ENCODE peak calls at places on chromosomes 4 and X, in six cellular contexts. One of them, this sample, is unnamed.
A peak's percentile ranks its signal among the peaks of the same experiment; 100 is the strongest.

GRCh38 chrX:70262952-70263567 is 3.1 kb upstream of the P2RY4 start:
- DNase-seq in CD8-positive, alpha-beta memory T cell: no peak
- DNase-seq in heart left ventricle: no peak
- DNase-seq in tibial artery: no peak
- DNase-seq in suprapubic skin: no peak
- DNase-seq in psoas muscle: no peak
- DNase-seq in this sample: no peak

GRCh38 chr4:153488006-153488718 is 22.0 kb downstream of the TMEM131L start:
- DNase-seq in CD8-positive, alpha-beta memory T cell: peak; percentile 66
- DNase-seq in heart left ventricle: no peak
- DNase-seq in tibial artery: no peak
- DNase-seq in suprapubic skin: no peak
- DNase-seq in psoas muscle: no peak
- DNase-seq in this sample: no peak

GRCh38 chrX:155966876-155967275 is 30.6 kb upstream of the IL9R start:
- DNase-seq in CD8-positive, alpha-beta memory T cell: peak; percentile 5
- DNase-seq in heart left ventricle: no peak
- DNase-seq in tibial artery: no peak
- DNase-seq in suprapubic skin: no peak
- DNase-seq in psoas muscle: no peak
- DNase-seq in this sample: no peak

GRCh38 chrX:13272426-13272825 is 47.4 kb downstream of the ATXN3L start:
- DNase-seq in CD8-positive, alpha-beta memory T cell: no peak
- DNase-seq in heart left ventricle: no peak
- DNase-seq in tibial artery: no peak
- DNase-seq in suprapubic skin: no peak
- DNase-seq in psoas muscle: no peak
- DNase-seq in this sample: no peak

GRCh38 chr4:8610858-8611610 is 18.5 kb downstream of the CPZ start:
- DNase-seq in CD8-positive, alpha-beta memory T cell: no peak
- DNase-seq in heart left ventricle: no peak
- DNase-seq in tibial artery: no peak
- DNase-seq in suprapubic skin: no peak
- DNase-seq in psoas muscle: no peak
- DNase-seq in this sample: no peak

GRCh38 chr4:146222313-146222712 is 8.0 kb downstream of the REELD1 start:
- DNase-seq in CD8-positive, alpha-beta memory T cell: no peak
- DNase-seq in heart left ventricle: no peak
- DNase-seq in tibial artery: no peak
- DNase-seq in suprapubic skin: no peak
- DNase-seq in psoas muscle: no peak
- DNase-seq in this sample: no peak

GRCh38 chr4:40953253-40954118 is 203.7 kb downstream of the NSUN7 start:
- DNase-seq in CD8-positive, alpha-beta memory T cell: no peak
- DNase-seq in heart left ventricle: peak; percentile 68
- DNase-seq in tibial artery: peak; percentile 74
- DNase-seq in suprapubic skin: no peak
- DNase-seq in psoas muscle: peak; percentile 62
- DNase-seq in this sample: no peak

GRCh38 chrX:48466696-48467095 is 3.4 kb downstream of the SLC38A5 start:
- DNase-seq in CD8-positive, alpha-beta memory T cell: no peak
- DNase-seq in heart left ventricle: no peak
- DNase-seq in tibial artery: no peak
- DNase-seq in suprapubic skin: no peak
- DNase-seq in psoas muscle: no peak
- DNase-seq in this sample: no peak

GRCh38 chr4:156865391-156865790 is 106.2 kb downstream of the PDGFC start:
- DNase-seq in CD8-positive, alpha-beta memory T cell: no peak
- DNase-seq in heart left ventricle: no peak
- DNase-seq in tibial artery: no peak
- DNase-seq in suprapubic skin: no peak
- DNase-seq in psoas muscle: no peak
- DNase-seq in this sample: no peak

GRCh38 chr4:183450108-183450507 is 5.7 kb downstream of the CDKN2AIP start:
- DNase-seq in CD8-positive, alpha-beta memory T cell: no peak
- DNase-seq in heart left ventricle: no peak
- DNase-seq in tibial artery: no peak
- DNase-seq in suprapubic skin: no peak
- DNase-seq in psoas muscle: no peak
- DNase-seq in this sample: no peak

GRCh38 chr4:186627226-186627865 is 72.0 kb upstream of the MTNR1A start:
- DNase-seq in CD8-positive, alpha-beta memory T cell: no peak
- DNase-seq in heart left ventricle: no peak
- DNase-seq in tibial artery: no peak
- DNase-seq in suprapubic skin: no peak
- DNase-seq in psoas muscle: no peak
- DNase-seq in this sample: no peak

GRCh38 chr4:109424093-109424818 is 9.4 kb upstream of the SEC24B start:
- DNase-seq in CD8-positive, alpha-beta memory T cell: no peak
- DNase-seq in heart left ventricle: no peak
- DNase-seq in tibial artery: no peak
- DNase-seq in suprapubic skin: no peak
- DNase-seq in psoas muscle: no peak
- DNase-seq in this sample: no peak

GRCh38 chr4:34181311-34181808 is 2063.0 kb downstream of the ARAP2 start:
- DNase-seq in CD8-positive, alpha-beta memory T cell: no peak
- DNase-seq in heart left ventricle: no peak
- DNase-seq in tibial artery: no peak
- DNase-seq in suprapubic skin: no peak
- DNase-seq in psoas muscle: no peak
- DNase-seq in this sample: no peak

GRCh38 chr4:70855464-70855863 is 15.8 kb upstream of the GRSF1 start:
- DNase-seq in CD8-positive, alpha-beta memory T cell: no peak
- DNase-seq in heart left ventricle: no peak
- DNase-seq in tibial artery: no peak
- DNase-seq in suprapubic skin: no peak
- DNase-seq in psoas muscle: no peak
- DNase-seq in this sample: no peak

GRCh38 chr4:164446516-164446915 is 307.4 kb upstream of the SMIM31 start:
- DNase-seq in CD8-positive, alpha-beta memory T cell: no peak
- DNase-seq in heart left ventricle: no peak
- DNase-seq in tibial artery: no peak
- DNase-seq in suprapubic skin: no peak
- DNase-seq in psoas muscle: no peak
- DNase-seq in this sample: no peak

GRCh38 chrX:119389854-119390501 is 9.2 kb upstream of the SLC25A43 start:
- DNase-seq in CD8-positive, alpha-beta memory T cell: no peak
- DNase-seq in heart left ventricle: no peak
- DNase-seq in tibial artery: no peak
- DNase-seq in suprapubic skin: no peak
- DNase-seq in psoas muscle: no peak
- DNase-seq in this sample: no peak

GRCh38 chr4:13980317-13980716 is 352.8 kb upstream of the BOD1L1 start:
- DNase-seq in CD8-positive, alpha-beta memory T cell: no peak
- DNase-seq in heart left ventricle: no peak
- DNase-seq in tibial artery: no peak
- DNase-seq in suprapubic skin: no peak
- DNase-seq in psoas muscle: no peak
- DNase-seq in this sample: no peak

GRCh38 chr4:83297548-83298260 is 13.1 kb upstream of the COQ2 start:
- DNase-seq in CD8-positive, alpha-beta memory T cell: no peak
- DNase-seq in heart left ventricle: no peak
- DNase-seq in tibial artery: no peak
- DNase-seq in suprapubic skin: no peak
- DNase-seq in psoas muscle: no peak
- DNase-seq in this sample: no peak

GRCh38 chrX:65894138-65894537 is 145.7 kb downstream of the VSIG4 start:
- DNase-seq in CD8-positive, alpha-beta memory T cell: no peak
- DNase-seq in heart left ventricle: no peak
- DNase-seq in tibial artery: no peak
- DNase-seq in suprapubic skin: no peak
- DNase-seq in psoas muscle: no peak
- DNase-seq in this sample: no peak

GRCh38 chr4:152870605-152871004 is 65.5 kb upstream of the FHDC1 start:
- DNase-seq in CD8-positive, alpha-beta memory T cell: no peak
- DNase-seq in heart left ventricle: no peak
- DNase-seq in tibial artery: no peak
- DNase-seq in suprapubic skin: no peak
- DNase-seq in psoas muscle: no peak
- DNase-seq in this sample: no peak

GRCh38 chr4:125750827-125751466 is 436.2 kb downstream of the FAT4 start:
- DNase-seq in CD8-positive, alpha-beta memory T cell: no peak
- DNase-seq in heart left ventricle: no peak
- DNase-seq in tibial artery: no peak
- DNase-seq in suprapubic skin: no peak
- DNase-seq in psoas muscle: no peak
- DNase-seq in this sample: no peak
- H3K36me3 ChIP-seq in CD8-positive, alpha-beta memory T cell: no peaks in the 10 kb centered on the region
- H3K36me3 ChIP-seq in heart left ventricle: no peaks in the 10 kb centered on the region
- H3K36me3 ChIP-seq in tibial artery: no peaks in the 10 kb centered on the region
- H3K36me3 ChIP-seq in suprapubic skin: no peaks in the 10 kb centered on the region
- H3K36me3 ChIP-seq in psoas muscle: no peaks in the 10 kb centered on the region
- H3K36me3 ChIP-seq in this sample: no peaks in the 10 kb centered on the region

GRCh38 chr4:38800956-38801450 is 3.6 kb downstream of the TLR1 start:
- DNase-seq in CD8-positive, alpha-beta memory T cell: no peak
- DNase-seq in heart left ventricle: no peak
- DNase-seq in tibial artery: no peak
- DNase-seq in suprapubic skin: no peak
- DNase-seq in psoas muscle: no peak
- DNase-seq in this sample: no peak
- H3K36me3 ChIP-seq in CD8-positive, alpha-beta memory T cell: peaks cover 31% of the 10 kb centered on the region
- H3K36me3 ChIP-seq in heart left ventricle: no peaks in the 10 kb centered on the region
- H3K36me3 ChIP-seq in tibial artery: peaks cover 30% of the 10 kb centered on the region
- H3K36me3 ChIP-seq in suprapubic skin: peaks cover 11% of the 10 kb centered on the region
- H3K36me3 ChIP-seq in psoas muscle: no peaks in the 10 kb centered on the region
- H3K36me3 ChIP-seq in this sample: no peaks in the 10 kb centered on the region

DNA sequence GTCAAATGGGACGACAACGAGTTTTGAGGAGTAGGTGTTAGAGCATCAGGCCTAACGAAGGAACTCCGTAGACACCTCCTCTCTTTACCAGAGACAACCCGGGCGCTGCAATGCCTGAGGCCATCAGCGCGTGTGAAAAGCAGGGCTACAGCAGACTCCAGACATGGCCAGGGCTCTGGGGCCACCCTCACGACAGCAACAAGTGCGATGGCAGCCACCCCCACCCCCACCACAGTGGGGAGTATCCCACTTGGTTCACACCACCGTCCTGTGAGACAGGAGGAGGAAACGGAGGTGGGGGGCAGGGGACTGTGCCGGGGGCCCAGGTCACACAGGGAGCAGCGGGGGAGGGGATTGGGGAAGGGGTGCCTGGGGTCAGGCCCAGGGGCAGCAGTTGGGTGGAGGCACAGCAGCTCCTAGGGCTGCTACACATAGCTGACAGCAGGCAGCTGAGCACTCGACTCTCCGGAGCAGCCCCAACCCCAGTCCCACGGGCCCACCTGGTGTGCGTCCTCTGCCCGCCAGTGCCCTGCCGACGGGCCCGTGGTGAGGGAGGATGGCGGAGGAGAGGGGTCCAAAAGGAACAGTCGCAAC is 8.5 kb downstream of the LRPAP1 start:
- DNase-seq in CD8-positive, alpha-beta memory T cell: no peak
- DNase-seq in heart left ventricle: no peak
- DNase-seq in tibial artery: peak; percentile 60
- DNase-seq in suprapubic skin: no peak
- DNase-seq in psoas muscle: peak; percentile 51
- DNase-seq in this sample: peak; percentile 45
- H3K36me3 ChIP-seq in CD8-positive, alpha-beta memory T cell: peaks cover 22% of the 10 kb centered on the region
- H3K36me3 ChIP-seq in heart left ventricle: peaks cover 25% of the 10 kb centered on the region
- H3K36me3 ChIP-seq in tibial artery: peaks cover 48% of the 10 kb centered on the region
- H3K36me3 ChIP-seq in suprapubic skin: peaks cover 71% of the 10 kb centered on the region
- H3K36me3 ChIP-seq in psoas muscle: peaks cover 76% of the 10 kb centered on the region
- H3K36me3 ChIP-seq in this sample: no peaks in the 10 kb centered on the region

DNA sequence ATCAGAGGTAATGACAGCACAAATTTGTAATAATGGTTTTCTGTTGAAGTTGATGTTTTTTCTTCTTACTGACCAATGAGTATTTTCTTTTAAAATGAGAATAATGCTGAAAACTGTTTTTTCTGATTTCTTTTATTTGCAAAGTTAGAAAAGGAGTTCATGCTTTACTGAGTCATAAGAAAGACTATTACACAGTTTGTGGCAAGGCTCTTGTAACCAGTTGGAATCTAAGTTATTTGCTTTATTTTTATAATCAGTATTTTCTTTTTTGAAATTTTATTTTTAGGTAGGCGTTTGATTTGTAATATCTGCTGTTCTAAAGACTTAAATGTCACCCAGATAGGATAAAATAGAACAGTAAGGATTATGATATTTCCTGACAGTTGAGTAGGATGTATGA is 25.5 kb downstream of the ANAPC4 start:
- DNase-seq in CD8-positive, alpha-beta memory T cell: no peak
- DNase-seq in heart left ventricle: no peak
- DNase-seq in tibial artery: no peak
- DNase-seq in suprapubic skin: no peak
- DNase-seq in psoas muscle: no peak
- DNase-seq in this sample: no peak
- H3K36me3 ChIP-seq in CD8-positive, alpha-beta memory T cell: peaks cover 29% of the 10 kb centered on the region
- H3K36me3 ChIP-seq in heart left ventricle: peaks cover 13% of the 10 kb centered on the region
- H3K36me3 ChIP-seq in tibial artery: peaks cover 84% of the 10 kb centered on the region
- H3K36me3 ChIP-seq in suprapubic skin: peaks cover 90% of the 10 kb centered on the region
- H3K36me3 ChIP-seq in psoas muscle: peaks cover 98% of the 10 kb centered on the region
- H3K36me3 ChIP-seq in this sample: peaks cover 34% of the 10 kb centered on the region

GRCh38 chr4:2254665-2255500 is 7.0 kb downstream of the MXD4 start:
- DNase-seq in CD8-positive, alpha-beta memory T cell: peak; percentile 0
- DNase-seq in heart left ventricle: no peak
- DNase-seq in tibial artery: peak; percentile 62
- DNase-seq in suprapubic skin: peak; percentile 65
- DNase-seq in psoas muscle: peak; percentile 47
- DNase-seq in this sample: no peak
- H3K36me3 ChIP-seq in CD8-positive, alpha-beta memory T cell: peaks cover 3% of the 10 kb centered on the region
- H3K36me3 ChIP-seq in heart left ventricle: peaks cover 32% of the 10 kb centered on the region
- H3K36me3 ChIP-seq in tibial artery: peaks cover 37% of the 10 kb centered on the region
- H3K36me3 ChIP-seq in suprapubic skin: peaks cover 56% of the 10 kb centered on the region
- H3K36me3 ChIP-seq in psoas muscle: peaks cover 78% of the 10 kb centered on the region
- H3K36me3 ChIP-seq in this sample: peaks cover 22% of the 10 kb centered on the region

This sample was measured in right lobe of liver.